ENCODE peak calls at places on chromosome 14, in eight cellular contexts. One of them, this sample, is unnamed.

GRCh38 chr14:30005114-30005698 is 77.6 kb upstream of the PRKD1 start:
- DNase-seq in left ventricle myocardium inferior: no peak
- DNase-seq in HTR-8/SVneo: peak; percentile 53
- DNase-seq in smooth muscle cell of the brain vasculature: peak; percentile 23
- DNase-seq in activated naive CD4-positive, alpha-beta T cell treated with Interleukin-2 at 50 U/mL for 16 hours: no peak
- DNase-seq in EL: peak; percentile 55
- DNase-seq in left colon: no peak
- DNase-seq in GM10248: no peak
- DNase-seq in this sample: no peak

GRCh38 chr14:99996951-99997571 is 68.2 kb upstream of the EVL start:
- DNase-seq in left ventricle myocardium inferior: no peak
- DNase-seq in HTR-8/SVneo: no peak
- DNase-seq in smooth muscle cell of the brain vasculature: no peak
- DNase-seq in activated naive CD4-positive, alpha-beta T cell treated with Interleukin-2 at 50 U/mL for 16 hours: no peak
- DNase-seq in EL: peak; percentile 69
- DNase-seq in left colon: no peak
- DNase-seq in GM10248: no peak
- DNase-seq in this sample: no peak

GRCh38 chr14:23483216-23483854 is 13.8 kb downstream of the NGDN start:
- DNase-seq in left ventricle myocardium inferior: no peak
- DNase-seq in HTR-8/SVneo: peak; percentile 9
- DNase-seq in smooth muscle cell of the brain vasculature: no peak
- DNase-seq in activated naive CD4-positive, alpha-beta T cell treated with Interleukin-2 at 50 U/mL for 16 hours: no peak
- DNase-seq in EL: peak; percentile 9
- DNase-seq in left colon: no peak
- DNase-seq in GM10248: peak; percentile 33
- DNase-seq in this sample: no peak

GRCh38 chr14:58107947-58108552 is 44.0 kb downstream of the ARMH4 start:
- DNase-seq in left ventricle myocardium inferior: no peak
- DNase-seq in HTR-8/SVneo: peak; percentile 81
- DNase-seq in smooth muscle cell of the brain vasculature: peak; percentile 51
- DNase-seq in activated naive CD4-positive, alpha-beta T cell treated with Interleukin-2 at 50 U/mL for 16 hours: peak; percentile 10
- DNase-seq in EL: peak; percentile 58
- DNase-seq in left colon: peak; percentile 41
- DNase-seq in GM10248: peak; percentile 43
- DNase-seq in this sample: no peak

GRCh38 chr14:64416348-64416932 is 28.3 kb downstream of the MTHFD1 start:
- DNase-seq in left ventricle myocardium inferior: no peak
- DNase-seq in HTR-8/SVneo: no peak
- DNase-seq in smooth muscle cell of the brain vasculature: no peak
- DNase-seq in activated naive CD4-positive, alpha-beta T cell treated with Interleukin-2 at 50 U/mL for 16 hours: no peak
- DNase-seq in EL: no peak
- DNase-seq in left colon: no peak
- DNase-seq in GM10248: no peak
- DNase-seq in this sample: no peak

GRCh38 chr14:39365354-39365753 is 66.9 kb downstream of the FBXO33 start:
- DNase-seq in left ventricle myocardium inferior: no peak
- DNase-seq in HTR-8/SVneo: no peak
- DNase-seq in smooth muscle cell of the brain vasculature: no peak
- DNase-seq in activated naive CD4-positive, alpha-beta T cell treated with Interleukin-2 at 50 U/mL for 16 hours: no peak
- DNase-seq in EL: no peak
- DNase-seq in left colon: no peak
- DNase-seq in GM10248: no peak
- DNase-seq in this sample: no peak

GRCh38 chr14:104694475-104694950 is 5.1 kb downstream of the INF2 start:
- DNase-seq in left ventricle myocardium inferior: no peak
- DNase-seq in HTR-8/SVneo: no peak
- DNase-seq in smooth muscle cell of the brain vasculature: no peak
- DNase-seq in activated naive CD4-positive, alpha-beta T cell treated with Interleukin-2 at 50 U/mL for 16 hours: no peak
- DNase-seq in EL: no peak
- DNase-seq in left colon: no peak
- DNase-seq in GM10248: no peak
- DNase-seq in this sample: no peak

GRCh38 chr14:74980398-74980745 is 22.3 kb upstream of the EIF2B2 start:
- DNase-seq in left ventricle myocardium inferior: no peak
- DNase-seq in HTR-8/SVneo: no peak
- DNase-seq in smooth muscle cell of the brain vasculature: no peak
- DNase-seq in activated naive CD4-positive, alpha-beta T cell treated with Interleukin-2 at 50 U/mL for 16 hours: no peak
- DNase-seq in EL: peak; percentile 38
- DNase-seq in left colon: no peak
- DNase-seq in GM10248: no peak
- DNase-seq in this sample: no peak

GRCh38 chr14:51610766-51611165 is 40.9 kb upstream of the FRMD6 start:
- DNase-seq in left ventricle myocardium inferior: no peak
- DNase-seq in HTR-8/SVneo: no peak
- DNase-seq in smooth muscle cell of the brain vasculature: no peak
- DNase-seq in activated naive CD4-positive, alpha-beta T cell treated with Interleukin-2 at 50 U/mL for 16 hours: no peak
- DNase-seq in EL: no peak
- DNase-seq in left colon: no peak
- DNase-seq in GM10248: no peak
- DNase-seq in this sample: no peak

GRCh38 chr14:85688024-85688423 is 158.1 kb downstream of the FLRT2 start:
- DNase-seq in left ventricle myocardium inferior: no peak
- DNase-seq in HTR-8/SVneo: no peak
- DNase-seq in smooth muscle cell of the brain vasculature: no peak
- DNase-seq in activated naive CD4-positive, alpha-beta T cell treated with Interleukin-2 at 50 U/mL for 16 hours: no peak
- DNase-seq in EL: no peak
- DNase-seq in left colon: no peak
- DNase-seq in GM10248: no peak
- DNase-seq in this sample: no peak

GRCh38 chr14:56235388-56235787 is 117.2 kb downstream of the PELI2 start:
- DNase-seq in left ventricle myocardium inferior: no peak
- DNase-seq in HTR-8/SVneo: no peak
- DNase-seq in smooth muscle cell of the brain vasculature: no peak
- DNase-seq in activated naive CD4-positive, alpha-beta T cell treated with Interleukin-2 at 50 U/mL for 16 hours: no peak
- DNase-seq in EL: no peak
- DNase-seq in left colon: no peak
- DNase-seq in GM10248: no peak
- DNase-seq in this sample: no peak

GRCh38 chr14:53613404-53614253 is 343.0 kb downstream of the BMP4 start:
- DNase-seq in left ventricle myocardium inferior: no peak
- DNase-seq in HTR-8/SVneo: peak; percentile 28
- DNase-seq in smooth muscle cell of the brain vasculature: peak; percentile 82
- DNase-seq in activated naive CD4-positive, alpha-beta T cell treated with Interleukin-2 at 50 U/mL for 16 hours: no peak
- DNase-seq in EL: peak; percentile 45
- DNase-seq in left colon: peak; percentile 32
- DNase-seq in GM10248: peak; percentile 81
- DNase-seq in this sample: no peak

GRCh38 chr14:61992139-61992538 is 229.9 kb downstream of the SNAPC1 start:
- DNase-seq in left ventricle myocardium inferior: no peak
- DNase-seq in HTR-8/SVneo: no peak
- DNase-seq in smooth muscle cell of the brain vasculature: no peak
- DNase-seq in activated naive CD4-positive, alpha-beta T cell treated with Interleukin-2 at 50 U/mL for 16 hours: no peak
- DNase-seq in EL: no peak
- DNase-seq in left colon: peak; percentile 30
- DNase-seq in GM10248: no peak
- DNase-seq in this sample: no peak

GRCh38 chr14:105418269-105419054 is 1.2 kb upstream of the MTA1 start:
- DNase-seq in left ventricle myocardium inferior: no peak
- DNase-seq in HTR-8/SVneo: no peak
- DNase-seq in smooth muscle cell of the brain vasculature: no peak
- DNase-seq in activated naive CD4-positive, alpha-beta T cell treated with Interleukin-2 at 50 U/mL for 16 hours: no peak
- DNase-seq in EL: no peak
- DNase-seq in left colon: no peak
- DNase-seq in GM10248: no peak
- DNase-seq in this sample: no peak

GRCh38 chr14:54584097-54584496 is 17.2 kb downstream of the SAMD4A start:
- DNase-seq in left ventricle myocardium inferior: no peak
- DNase-seq in HTR-8/SVneo: no peak
- DNase-seq in smooth muscle cell of the brain vasculature: no peak
- DNase-seq in activated naive CD4-positive, alpha-beta T cell treated with Interleukin-2 at 50 U/mL for 16 hours: no peak
- DNase-seq in EL: no peak
- DNase-seq in left colon: no peak
- DNase-seq in GM10248: no peak
- DNase-seq in this sample: no peak

GRCh38 chr14:55411426-55412389 is at the start of gene ATG14:
- DNase-seq in left ventricle myocardium inferior: peak; percentile 85
- DNase-seq in HTR-8/SVneo: peak; percentile 95
- DNase-seq in smooth muscle cell of the brain vasculature: peak; percentile 45
- DNase-seq in activated naive CD4-positive, alpha-beta T cell treated with Interleukin-2 at 50 U/mL for 16 hours: peak; percentile 81
- DNase-seq in EL: peak; percentile 83
- DNase-seq in left colon: peak; percentile 84
- DNase-seq in GM10248: peak; percentile 95
- DNase-seq in this sample: peak; percentile 74

GRCh38 chr14:63614964-63615363 is 26.7 kb downstream of the WDR89 start:
- DNase-seq in left ventricle myocardium inferior: no peak
- DNase-seq in HTR-8/SVneo: peak; percentile 69
- DNase-seq in smooth muscle cell of the brain vasculature: peak; percentile 2
- DNase-seq in activated naive CD4-positive, alpha-beta T cell treated with Interleukin-2 at 50 U/mL for 16 hours: no peak
- DNase-seq in EL: peak; percentile 44
- DNase-seq in left colon: no peak
- DNase-seq in GM10248: no peak
- DNase-seq in this sample: no peak

GRCh38 chr14:22555573-22556011 is 33.4 kb downstream of the DAD1 start:
- DNase-seq in left ventricle myocardium inferior: no peak
- DNase-seq in HTR-8/SVneo: no peak
- DNase-seq in smooth muscle cell of the brain vasculature: no peak
- DNase-seq in activated naive CD4-positive, alpha-beta T cell treated with Interleukin-2 at 50 U/mL for 16 hours: peak; percentile 69
- DNase-seq in EL: no peak
- DNase-seq in left colon: no peak
- DNase-seq in GM10248: no peak
- DNase-seq in this sample: peak; percentile 61

GRCh38 chr14:95140060-95140858 is 17.1 kb downstream of the DICER1 start:
- DNase-seq in left ventricle myocardium inferior: no peak
- DNase-seq in HTR-8/SVneo: no peak
- DNase-seq in smooth muscle cell of the brain vasculature: no peak
- DNase-seq in activated naive CD4-positive, alpha-beta T cell treated with Interleukin-2 at 50 U/mL for 16 hours: no peak
- DNase-seq in EL: peak; percentile 8
- DNase-seq in left colon: no peak
- DNase-seq in GM10248: no peak
- DNase-seq in this sample: no peak

GRCh38 chr14:41285193-41285748 is 321.4 kb upstream of the LRFN5 start:
- DNase-seq in left ventricle myocardium inferior: no peak
- DNase-seq in HTR-8/SVneo: no peak
- DNase-seq in smooth muscle cell of the brain vasculature: no peak
- DNase-seq in activated naive CD4-positive, alpha-beta T cell treated with Interleukin-2 at 50 U/mL for 16 hours: no peak
- DNase-seq in EL: no peak
- DNase-seq in left colon: peak; percentile 2
- DNase-seq in GM10248: no peak
- DNase-seq in this sample: no peak

GRCh38 chr14:71621966-71622365 is 310.3 kb upstream of the RGS6 start:
- DNase-seq in left ventricle myocardium inferior: no peak
- DNase-seq in HTR-8/SVneo: no peak
- DNase-seq in smooth muscle cell of the brain vasculature: no peak
- DNase-seq in activated naive CD4-positive, alpha-beta T cell treated with Interleukin-2 at 50 U/mL for 16 hours: no peak
- DNase-seq in EL: no peak
- DNase-seq in left colon: no peak
- DNase-seq in GM10248: no peak
- DNase-seq in this sample: no peak

GRCh38 chr14:100777366-100778077 is 48.4 kb upstream of the MEG3 start:
- DNase-seq in left ventricle myocardium inferior: no peak
- DNase-seq in HTR-8/SVneo: no peak
- DNase-seq in smooth muscle cell of the brain vasculature: no peak
- DNase-seq in activated naive CD4-positive, alpha-beta T cell treated with Interleukin-2 at 50 U/mL for 16 hours: no peak
- DNase-seq in EL: no peak
- DNase-seq in left colon: no peak
- DNase-seq in GM10248: no peak
- DNase-seq in this sample: no peak